ENCODE peak calls at places on chromosomes 6 and 20, in ten cellular contexts. B is transverse colon, R is uterus, V is A549, F is DND-41, W is foreskin fibroblast, E is fibroblast of lung, S is brain microvascular endothelial cell, H is HFF-Myc, J is left ventricle myocardium inferior. I is an unnamed sample.
A peak's percentile ranks its signal among the peaks of the same experiment; 100 is the strongest.

GRCh38 chr6:136959471-136959891 is 37.4 kb downstream of the SLC35D3 start:
- DNase-seq in B (peak; percentile 75), R (no peak), V (no peak), F (no peak), W (no peak), E (no peak), S (no peak), H (no peak), J (no peak), I (no peak)

GRCh38 chr6:167091149-167092107 is 31.5 kb upstream of the CCR6 start:
- DNase-seq in B (no peak), R (no peak), V (no peak), F (no peak), W (no peak), E (no peak), S (no peak), H (no peak), J (no peak), I (peak; percentile 31)

GRCh38 chr6:65701325-65701724 is 5.7 kb downstream of the EYS start:
- DNase-seq in B (no peak), R (no peak), V (no peak), F (no peak), W (no peak), E (no peak), S (no peak), H (no peak), J (no peak), I (no peak)

GRCh38 chr6:32189082-32189741 is 790 bp downstream of the PBX2 start:
- DNase-seq in B (no peak), R (no peak), V (no peak), F (no peak), W (no peak), E (no peak), S (no peak), H (no peak), J (no peak), I (no peak)

GRCh38 chr6:54491431-54491830 is 183.2 kb downstream of the TINAG start:
- DNase-seq in B (no peak), R (no peak), V (no peak), F (no peak), W (no peak), E (no peak), S (no peak), H (no peak), J (no peak), I (no peak)

GRCh38 chr6:154916857-154917256 is 78.3 kb upstream of the TIAM2 start:
- DNase-seq in B (no peak), R (no peak), V (no peak), F (peak; percentile 8), W (no peak), E (no peak), S (no peak), H (no peak), J (no peak), I (peak; percentile 7)

GRCh38 chr6:39321761-39322160 is 741 bp downstream of the KCNK16 start:
- DNase-seq in B (no peak), R (no peak), V (no peak), F (no peak), W (no peak), E (no peak), S (no peak), H (no peak), J (no peak), I (no peak)

GRCh38 chr20:18692453-18692852 is 104.6 kb downstream of the DTD1 start:
- DNase-seq in B (no peak), R (no peak), V (no peak), F (no peak), W (peak; percentile 1), E (no peak), S (no peak), H (no peak), J (no peak), I (no peak)

GRCh38 chr6:30882764-30883475 is 1.4 kb upstream of the DDR1 start:
- DNase-seq in B (peak; percentile 84), R (no peak), V (peak; percentile 19), F (no peak), W (no peak), E (no peak), S (no peak), H (no peak), J (no peak), I (peak; percentile 73)

GRCh38 chr6:146578054-146578453 is 20.7 kb upstream of the ADGB start:
- DNase-seq in B (no peak), R (no peak), V (no peak), F (no peak), W (peak; percentile 14), E (peak; percentile 33), S (no peak), H (peak; percentile 10), J (no peak), I (no peak)

GRCh38 chr20:830011-830521 is 3.4 kb upstream of the FAM110A start:
- DNase-seq in B (no peak), R (no peak), V (no peak), F (no peak), W (no peak), E (peak; percentile 23), S (peak; percentile 51), H (no peak), J (no peak), I (no peak)

GRCh38 chr20:21325296-21325695 is 22.2 kb downstream of the XRN2 start:
- DNase-seq in B (no peak), R (no peak), V (no peak), F (no peak), W (no peak), E (peak; percentile 24), S (no peak), H (no peak), J (no peak), I (no peak)

GRCh38 chr20:32315885-32316284 is 38.4 kb downstream of the KIF3B start:
- DNase-seq in B (no peak), R (no peak), V (no peak), F (no peak), W (no peak), E (no peak), S (no peak), H (no peak), J (no peak), I (no peak)

GRCh38 chr20:48708116-48708515 is 119.7 kb downstream of the PREX1 start:
- DNase-seq in B (no peak), R (no peak), V (no peak), F (no peak), W (no peak), E (no peak), S (no peak), H (no peak), J (no peak), I (no peak)

GRCh38 chr6:136039185-136039584 is 187.7 kb downstream of the PDE7B start:
- DNase-seq in B (no peak), R (no peak), V (no peak), F (no peak), W (no peak), E (no peak), S (no peak), H (no peak), J (no peak), I (no peak)

GRCh38 chr20:58039569-58040092 is 188.8 kb downstream of the ANKRD60 start:
- DNase-seq in B (no peak), R (no peak), V (no peak), F (no peak), W (no peak), E (no peak), S (no peak), H (no peak), J (peak; percentile 40), I (no peak)

GRCh38 chr6:145086197-145086596 is 649.1 kb downstream of the EPM2A start:
- DNase-seq in B (no peak), R (no peak), V (no peak), F (no peak), W (no peak), E (peak; percentile 18), S (peak; percentile 59), H (no peak), J (no peak), I (peak; percentile 9)

GRCh38 chr6:32692019-32692418 is 25.6 kb upstream of the HLA-DQB1 start:
- DNase-seq in B (peak; percentile 54), R (no peak), V (no peak), F (peak; percentile 30), W (no peak), E (no peak), S (no peak), H (no peak), J (no peak), I (peak; percentile 80)

GRCh38 chr6:9292975-9293374 is 857.6 kb upstream of the SLC35B3 start:
- DNase-seq in B (no peak), R (no peak), V (no peak), F (no peak), W (no peak), E (peak; percentile 83), S (peak; percentile 2), H (no peak), J (no peak), I (no peak)

DNA sequence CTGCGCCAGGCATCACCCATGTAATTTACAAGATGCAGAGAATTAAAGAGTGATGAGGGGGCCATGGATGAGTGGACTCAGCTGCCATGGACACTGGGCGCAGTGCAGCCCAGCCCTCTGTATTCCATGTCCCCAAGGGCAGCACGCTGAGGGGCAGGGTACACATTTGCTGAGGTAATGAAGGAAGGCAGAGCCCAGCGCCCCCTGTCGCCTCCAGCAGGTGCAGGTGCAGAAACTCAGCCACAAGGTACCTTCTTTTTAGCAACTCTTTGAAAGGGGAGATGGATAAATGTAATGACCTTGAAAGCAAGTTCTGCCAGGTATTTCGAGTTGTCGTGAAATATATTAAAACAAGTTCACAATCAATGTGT is 7.1 kb downstream of the CD93 start:
- DNase-seq in B (no peak), R (no peak), V (no peak), F (no peak), W (no peak), E (no peak), S (no peak), H (no peak), J (no peak), I (peak; percentile 12)
- TF ChIP-seq CTCF in B (no peak), R (no peak), V (peak; percentile 35), F (peak; percentile 28), W (no peak), E (no peak), S (peak; percentile 50), H (peak; percentile 24), J (no peak), I (peak; percentile 50)

GRCh38 chr6:41734666-41735426 is 562 bp downstream of the TFEB start:
- DNase-seq in B (peak; percentile 86), R (peak; percentile 83), V (peak; percentile 69), F (peak; percentile 70), W (peak; percentile 77), E (peak; percentile 79), S (peak; percentile 67), H (no peak), J (peak; percentile 89), I (peak; percentile 92)
- H3K4me3 ChIP-seq in B (peak overlapping the region; percentile 79), R (peak overlapping the region; percentile 98), V (peak overlapping the region; percentile 90), F (peak overlapping the region; percentile 48), W (peak overlapping the region; percentile 74), E (peak overlapping the region; percentile 56), S (peak overlapping the region; percentile 73), H (peak overlapping the region; percentile 49), J (peak overlapping the region; percentile 99), I (peak overlapping the region; percentile 83)

GRCh38 chr6:99810942-99811633 is 182.9 kb downstream of the MCHR2 start:
- DNase-seq in B (peak; percentile 39), R (no peak), V (no peak), F (no peak), W (no peak), E (no peak), S (no peak), H (no peak), J (no peak), I (no peak)
- TF ChIP-seq CTCF in B (no peak), R (no peak), V (no peak), F (no peak), W (no peak), E (no peak), S (no peak), H (no peak), J (no peak), I (no peak)

GRCh38 chr6:6588924-6589696 is 590 bp downstream of the LY86 start:
- DNase-seq in B (no peak), R (no peak), V (no peak), F (no peak), W (no peak), E (no peak), S (no peak), H (no peak), J (no peak), I (peak; percentile 80)
- H3K4me3 ChIP-seq in B (no peak overlapping the region), R (no peak overlapping the region), V (no peak overlapping the region), F (no peak overlapping the region), W (no peak overlapping the region), E (no peak overlapping the region), S (no peak overlapping the region), H (no peak overlapping the region), J (peak overlapping the region; percentile 33), I (peak overlapping the region; percentile 95)

I was measured in GM12865.